ENCODE peak calls at places on chromosomes 7 and 10, in six cellular contexts. A is GDM1, L is left colon, Z is H9, T is cardiac muscle cell, C is osteocyte. X is an unnamed sample.

GRCh38 chr10:52252322-52252721 is 61.8 kb upstream of the DKK1 start:
- DNase-seq in A (no peak), L (no peak), Z (no peak), T (no peak), C (no peak), X (no peak)

GRCh38 chr10:75772153-75772887 is 340.9 kb downstream of the LRMDA start:
- DNase-seq in A (no peak), L (no peak), Z (no peak), T (no peak), C (no peak), X (no peak)

GRCh38 chr7:76225379-76225778 is 23.7 kb downstream of the SRRM3 start:
- DNase-seq in A (peak; percentile 18), L (peak; percentile 25), Z (peak; percentile 82), T (peak; percentile 79), C (no peak), X (no peak)

GRCh38 chr7:24963218-24963617 is 16.8 kb downstream of the OSBPL3 start:
- DNase-seq in A (peak; percentile 50), L (peak; percentile 48), Z (no peak), T (no peak), C (no peak), X (no peak)

GRCh38 chr7:103048833-103049232 is 25.8 kb downstream of the FBXL13 start:
- DNase-seq in A (no peak), L (no peak), Z (no peak), T (no peak), C (no peak), X (no peak)

GRCh38 chr7:140003913-140004382 is 58.8 kb downstream of the PARP12 start:
- DNase-seq in A (peak; percentile 40), L (peak; percentile 23), Z (peak; percentile 62), T (peak; percentile 71), C (no peak), X (peak; percentile 24)

GRCh38 chr10:71829171-71829570 is 21.9 kb downstream of the PSAP start:
- DNase-seq in A (no peak), L (no peak), Z (no peak), T (no peak), C (no peak), X (no peak)

GRCh38 chr10:4254101-4254994 is 469.3 kb upstream of the KLF6 start:
- DNase-seq in A (no peak), L (no peak), Z (no peak), T (no peak), C (no peak), X (no peak)

GRCh38 chr7:156438011-156438410 is 202.6 kb upstream of the RNF32 start:
- DNase-seq in A (no peak), L (no peak), Z (no peak), T (no peak), C (no peak), X (no peak)

GRCh38 chr10:100998183-100998990 is 1.2 kb upstream of the LZTS2 start:
- DNase-seq in A (peak; percentile 71), L (peak; percentile 93), Z (peak; percentile 80), T (peak; percentile 89), C (peak; percentile 96), X (peak; percentile 77)

GRCh38 chr7:91047636-91048035 is 216.6 kb upstream of the FZD1 start:
- DNase-seq in A (no peak), L (no peak), Z (no peak), T (no peak), C (no peak), X (no peak)

GRCh38 chr10:35356725-35357092 is 20.4 kb downstream of the CCNY start:
- DNase-seq in A (no peak), L (no peak), Z (no peak), T (no peak), C (no peak), X (no peak)

X was measured in NCI-H1694.